ENCODE peak calls at places on chromosome 13, in seven cellular contexts. X is NB4, L is prostate gland, J is stomach, Y is sigmoid colon, G is heart left ventricle, W is transverse colon. R is an unnamed sample.

GRCh38 chr13:106099765-106100164 is 435.7 kb downstream of the EFNB2 start:
- DNase-seq in X (no peak), L (no peak), J (no peak), Y (no peak), G (no peak), W (peak; percentile 39), R (no peak)

GRCh38 chr13:111967572-111968201 is 99.3 kb upstream of the SOX1 start:
- DNase-seq in X (no peak), L (no peak), J (no peak), Y (peak; percentile 54), G (no peak), W (no peak), R (no peak)

GRCh38 chr13:66225071-66225470 is 1005.1 kb downstream of the PCDH9 start:
- DNase-seq in X (peak; percentile 75), L (no peak), J (no peak), Y (no peak), G (no peak), W (no peak), R (no peak)

GRCh38 chr13:113656831-113657671 is 947 bp downstream of the ATP4B start:
- DNase-seq in X (no peak), L (no peak), J (peak; percentile 25), Y (peak; percentile 46), G (peak; percentile 4), W (peak; percentile 17), R (no peak)

GRCh38 chr13:107884564-107884963 is 330.8 kb downstream of the LIG4 start:
- DNase-seq in X (no peak), L (no peak), J (no peak), Y (no peak), G (no peak), W (no peak), R (no peak)

GRCh38 chr13:113846639-113847318 is 17.1 kb downstream of the GAS6 start:
- DNase-seq in X (no peak), L (no peak), J (no peak), Y (no peak), G (no peak), W (no peak), R (no peak)

GRCh38 chr13:20583803-20584293 is 16.9 kb downstream of the IFT88 start:
- DNase-seq in X (no peak), L (no peak), J (no peak), Y (no peak), G (no peak), W (no peak), R (no peak)

GRCh38 chr13:27792393-27793218 is at the start of gene GSX1:
- DNase-seq in X (peak; percentile 69), L (peak; percentile 47), J (peak; percentile 72), Y (no peak), G (peak; percentile 55), W (peak; percentile 52), R (peak; percentile 73)

GRCh38 chr13:55816976-55817601 is 1323.6 kb upstream of the PRR20A start:
- DNase-seq in X (no peak), L (no peak), J (no peak), Y (no peak), G (no peak), W (no peak), R (no peak)

GRCh38 chr13:25816239-25816638 is 235.6 kb downstream of the SHISA2 start:
- DNase-seq in X (no peak), L (no peak), J (no peak), Y (no peak), G (no peak), W (no peak), R (no peak)

GRCh38 chr13:106373304-106373988 is 162.0 kb downstream of the EFNB2 start:
- DNase-seq in X (peak; percentile 69), L (no peak), J (no peak), Y (no peak), G (no peak), W (no peak), R (no peak)

GRCh38 chr13:102400619-102401125 is 1.2 kb downstream of the FGF14 start:
- DNase-seq in X (no peak), L (no peak), J (no peak), Y (no peak), G (peak; percentile 18), W (no peak), R (no peak)

GRCh38 chr13:67299072-67299635 is 69.0 kb upstream of the PCDH9 start:
- DNase-seq in X (no peak), L (no peak), J (no peak), Y (no peak), G (no peak), W (no peak), R (no peak)

GRCh38 chr13:43879323-43880181 is at the start of the genes CCDC122 and LACC1:
- DNase-seq in X (peak; percentile 87), L (peak; percentile 78), J (peak; percentile 87), Y (peak; percentile 91), G (peak; percentile 80), W (peak; percentile 88), R (peak; percentile 64)

GRCh38 chr13:96898855-96899254 is 95.4 kb downstream of the OXGR1 start:
- DNase-seq in X (no peak), L (no peak), J (no peak), Y (no peak), G (no peak), W (no peak), R (no peak)

GRCh38 chr13:106533101-106533939 is 2.1 kb downstream of the EFNB2 start:
- DNase-seq in X (peak; percentile 59), L (peak; percentile 78), J (peak; percentile 86), Y (peak; percentile 92), G (peak; percentile 85), W (peak; percentile 89), R (peak; percentile 49)

GRCh38 chr13:97175041-97175440 is 47.1 kb upstream of the MBNL2 start:
- DNase-seq in X (no peak), L (no peak), J (no peak), Y (no peak), G (no peak), W (no peak), R (no peak)

GRCh38 chr13:40774672-40775071 is 3.7 kb upstream of the MRPS31 start:
- DNase-seq in X (no peak), L (no peak), J (no peak), Y (no peak), G (no peak), W (no peak), R (peak; percentile 16)

GRCh38 chr13:40772765-40773473 is 1.9 kb upstream of the MRPS31 start:
- DNase-seq in X (no peak), L (no peak), J (no peak), Y (no peak), G (no peak), W (no peak), R (no peak)

GRCh38 chr13:40769970-40770369 is 1.0 kb downstream of the MRPS31 start:
- DNase-seq in X (no peak), L (no peak), J (no peak), Y (no peak), G (no peak), W (no peak), R (no peak)

GRCh38 chr13:40770609-40770933 is 419 bp downstream of the MRPS31 start:
- DNase-seq in X (no peak), L (no peak), J (no peak), Y (no peak), G (no peak), W (no peak), R (no peak)

DNA sequence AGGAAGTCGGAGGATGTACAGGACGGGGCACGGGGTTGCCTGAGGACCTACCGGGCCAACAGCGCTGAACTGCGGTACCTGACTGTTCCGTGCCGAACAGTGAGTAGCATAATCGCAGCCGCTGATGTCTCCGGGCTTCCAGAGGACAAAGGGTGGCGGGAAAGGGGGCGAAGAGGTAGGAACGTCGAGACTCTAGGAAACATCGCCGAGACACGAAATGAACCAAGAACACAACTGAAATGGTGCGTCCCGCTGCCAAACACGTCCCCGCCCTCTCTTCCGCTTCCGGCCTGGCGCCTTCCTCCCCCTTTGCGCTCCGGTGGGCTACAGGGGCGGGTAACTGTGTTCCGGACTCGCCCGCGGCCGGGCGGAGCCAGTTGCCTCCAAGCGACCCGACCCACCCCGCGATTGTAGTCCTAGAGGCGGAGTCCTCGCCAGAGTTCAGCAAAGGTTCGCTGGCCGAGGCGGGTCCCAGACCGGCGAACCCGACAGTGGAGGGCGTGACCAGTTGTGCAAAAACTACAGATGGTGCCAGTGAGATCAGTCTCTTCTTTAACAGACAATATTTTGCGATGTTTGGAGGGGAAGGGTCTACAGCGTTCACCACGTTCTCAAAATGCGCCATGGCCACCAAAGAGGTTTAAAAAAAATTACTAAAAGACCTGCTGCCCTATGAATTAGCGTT is at the start of gene MRPS31:
- DNase-seq in X (peak; percentile 98), L (peak; percentile 85), J (peak; percentile 96), Y (peak; percentile 97), G (peak; percentile 96), W (peak; percentile 97), R (peak; percentile 96)
- TF ChIP-seq POLR2A in X (peak; percentile 97), L (peak; percentile 64), J (no peak), Y (peak; percentile 56), G (peak; percentile 63), W (peak; percentile 66), R (peak; percentile 93)

DNA sequence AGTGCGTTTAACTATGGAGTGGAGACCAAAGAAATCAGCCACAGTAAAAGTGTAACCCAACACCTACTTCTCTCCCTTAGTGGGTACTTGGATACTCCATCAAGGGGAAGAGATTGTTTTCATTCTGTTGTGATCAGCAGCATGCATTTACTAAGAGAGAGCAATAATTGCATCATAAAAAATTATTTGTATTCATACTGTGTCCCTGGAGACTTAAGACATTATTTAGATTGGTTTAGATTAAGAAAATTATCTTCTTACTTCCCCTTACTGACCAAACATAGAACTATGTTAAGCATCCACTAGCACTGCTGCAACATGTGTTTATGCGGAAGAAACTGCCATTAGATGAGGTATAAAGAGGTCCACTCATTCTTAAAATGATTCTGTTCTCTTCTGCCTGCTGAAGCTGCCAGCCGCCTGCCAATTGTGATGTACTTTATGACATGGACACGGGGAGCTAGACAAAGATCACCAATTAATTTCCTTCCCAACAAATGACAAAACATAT is 738.5 kb downstream of the DIAPH3 start:
- DNase-seq in X (no peak), L (no peak), J (no peak), Y (no peak), G (no peak), W (no peak), R (no peak)
- TF ChIP-seq POLR2A in X (no peak), L (no peak), J (no peak), Y (no peak), G (no peak), W (no peak), R (no peak)

GRCh38 chr13:32316030-32316344 is 679 bp downstream of the BRCA2 start:
- DNase-seq in X (no peak), L (no peak), J (peak; percentile 38), Y (no peak), G (no peak), W (peak; percentile 64), R (no peak)
- TF ChIP-seq POLR2A in X (no peak), L (no peak), J (no peak), Y (no peak), G (no peak), W (no peak), R (no peak)

GRCh38 chr13:110183925-110184324 is 123.0 kb downstream of the COL4A1 start:
- DNase-seq in X (no peak), L (no peak), J (no peak), Y (peak; percentile 26), G (no peak), W (no peak), R (no peak)

GRCh38 chr13:110185696-110186095 is 121.3 kb downstream of the COL4A1 start:
- DNase-seq in X (no peak), L (no peak), J (no peak), Y (peak; percentile 48), G (no peak), W (no peak), R (no peak)

GRCh38 chr13:110186221-110186838 is 120.6 kb downstream of the COL4A1 start:
- DNase-seq in X (no peak), L (no peak), J (no peak), Y (no peak), G (no peak), W (no peak), R (no peak)

GRCh38 chr13:110182461-110182860 is 124.5 kb downstream of the COL4A1 start:
- DNase-seq in X (no peak), L (no peak), J (no peak), Y (peak; percentile 61), G (no peak), W (no peak), R (no peak)

GRCh38 chr13:110187501-110188161 is 119.3 kb downstream of the COL4A1 start:
- DNase-seq in X (no peak), L (no peak), J (no peak), Y (peak; percentile 62), G (peak; percentile 65), W (no peak), R (no peak)
- TF ChIP-seq POLR2A in X (no peak), L (no peak), J (no peak), Y (no peak), G (no peak), W (no peak), R (no peak)

R was measured in erythroblast.